ENCODE peak calls at places on chromosomes 7 and 10, in ten cellular contexts. One of them, this sample, is unnamed. For H3K9me3, the result is how much of the 10 kb centered on the place peaks cover.

GRCh38 chr7:92343719-92344118 is 97.9 kb downstream of the ANKIB1 start:
- DNase-seq in HepG2: no peak
- DNase-seq in RWPE2: no peak
- DNase-seq in uterus: no peak
- DNase-seq in ovary: no peak
- DNase-seq in AG04450: no peak
- DNase-seq in transverse colon: no peak
- DNase-seq in psoas muscle: no peak
- DNase-seq in kidney: no peak
- DNase-seq in lower lobe of right lung: no peak
- DNase-seq in this sample: no peak

GRCh38 chr10:80177781-80178636 is 27.3 kb downstream of the ANXA11 start:
- DNase-seq in HepG2: no peak
- DNase-seq in RWPE2: no peak
- DNase-seq in uterus: no peak
- DNase-seq in ovary: no peak
- DNase-seq in AG04450: no peak
- DNase-seq in transverse colon: no peak
- DNase-seq in psoas muscle: no peak
- DNase-seq in kidney: peak
- DNase-seq in lower lobe of right lung: no peak
- DNase-seq in this sample: no peak

GRCh38 chr10:121751191-121751760 is 153.0 kb upstream of the FGFR2 start:
- DNase-seq in HepG2: no peak
- DNase-seq in RWPE2: no peak
- DNase-seq in uterus: no peak
- DNase-seq in ovary: no peak
- DNase-seq in AG04450: no peak
- DNase-seq in transverse colon: no peak
- DNase-seq in psoas muscle: no peak
- DNase-seq in kidney: no peak
- DNase-seq in lower lobe of right lung: no peak
- DNase-seq in this sample: no peak

GRCh38 chr10:113026679-113027078 is 76.6 kb downstream of the TCF7L2 start:
- DNase-seq in HepG2: no peak
- DNase-seq in RWPE2: no peak
- DNase-seq in uterus: no peak
- DNase-seq in ovary: no peak
- DNase-seq in AG04450: peak
- DNase-seq in transverse colon: no peak
- DNase-seq in psoas muscle: no peak
- DNase-seq in kidney: no peak
- DNase-seq in lower lobe of right lung: no peak
- DNase-seq in this sample: no peak

GRCh38 chr7:110386006-110386405 is 704.9 kb upstream of the LRRN3 start:
- DNase-seq in HepG2: no peak
- DNase-seq in RWPE2: no peak
- DNase-seq in uterus: no peak
- DNase-seq in ovary: no peak
- DNase-seq in AG04450: no peak
- DNase-seq in transverse colon: no peak
- DNase-seq in psoas muscle: no peak
- DNase-seq in kidney: no peak
- DNase-seq in lower lobe of right lung: no peak
- DNase-seq in this sample: no peak

GRCh38 chr10:60099998-60100747 is 193.8 kb upstream of the CCDC6 start:
- DNase-seq in HepG2: peak
- DNase-seq in RWPE2: no peak
- DNase-seq in uterus: no peak
- DNase-seq in ovary: no peak
- DNase-seq in AG04450: peak
- DNase-seq in transverse colon: no peak
- DNase-seq in psoas muscle: no peak
- DNase-seq in kidney: no peak
- DNase-seq in lower lobe of right lung: no peak
- DNase-seq in this sample: no peak

GRCh38 chr10:520402-520787 is 169.1 kb downstream of the DIP2C start:
- DNase-seq in HepG2: no peak
- DNase-seq in RWPE2: no peak
- DNase-seq in uterus: peak
- DNase-seq in ovary: no peak
- DNase-seq in AG04450: no peak
- DNase-seq in transverse colon: no peak
- DNase-seq in psoas muscle: no peak
- DNase-seq in kidney: no peak
- DNase-seq in lower lobe of right lung: no peak
- DNase-seq in this sample: peak

GRCh38 chr7:30321992-30322637 is 37.7 kb downstream of the ZNRF2 start:
- DNase-seq in HepG2: no peak
- DNase-seq in RWPE2: no peak
- DNase-seq in uterus: peak
- DNase-seq in ovary: no peak
- DNase-seq in AG04450: no peak
- DNase-seq in transverse colon: no peak
- DNase-seq in psoas muscle: no peak
- DNase-seq in kidney: no peak
- DNase-seq in lower lobe of right lung: no peak
- DNase-seq in this sample: no peak

GRCh38 chr10:44618910-44619309 is 234.0 kb upstream of the CXCL12 start:
- DNase-seq in HepG2: no peak
- DNase-seq in RWPE2: no peak
- DNase-seq in uterus: no peak
- DNase-seq in ovary: no peak
- DNase-seq in AG04450: no peak
- DNase-seq in transverse colon: no peak
- DNase-seq in psoas muscle: no peak
- DNase-seq in kidney: no peak
- DNase-seq in lower lobe of right lung: no peak
- DNase-seq in this sample: no peak

GRCh38 chr7:158704524-158705233 is at the start of gene NCAPG2:
- DNase-seq in HepG2: peak
- DNase-seq in RWPE2: peak
- DNase-seq in uterus: peak
- DNase-seq in ovary: peak
- DNase-seq in AG04450: peak
- DNase-seq in transverse colon: peak
- DNase-seq in psoas muscle: peak
- DNase-seq in kidney: peak
- DNase-seq in lower lobe of right lung: peak
- DNase-seq in this sample: peak

GRCh38 chr7:157543791-157544190 is 207.0 kb downstream of the DNAJB6 start:
- DNase-seq in HepG2: no peak
- DNase-seq in RWPE2: peak
- DNase-seq in uterus: no peak
- DNase-seq in ovary: no peak
- DNase-seq in AG04450: no peak
- DNase-seq in transverse colon: no peak
- DNase-seq in psoas muscle: no peak
- DNase-seq in kidney: no peak
- DNase-seq in lower lobe of right lung: no peak
- DNase-seq in this sample: no peak
- H3K27ac ChIP-seq in HepG2: no peak
- H3K27ac ChIP-seq in RWPE2: no peak
- H3K27ac ChIP-seq in uterus: no peak
- H3K27ac ChIP-seq in ovary: no peak
- H3K27ac ChIP-seq in AG04450: no peak
- H3K27ac ChIP-seq in transverse colon: no peak
- H3K27ac ChIP-seq in psoas muscle: no peak
- H3K27ac ChIP-seq in kidney: no peak
- H3K27ac ChIP-seq in lower lobe of right lung: no peak
- H3K27ac ChIP-seq in this sample: no peak

GRCh38 chr7:128910569-128910945 is at the start of gene KCP:
- DNase-seq in HepG2: no peak
- DNase-seq in RWPE2: peak
- DNase-seq in uterus: no peak
- DNase-seq in ovary: no peak
- DNase-seq in AG04450: no peak
- DNase-seq in transverse colon: no peak
- DNase-seq in psoas muscle: no peak
- DNase-seq in kidney: peak
- DNase-seq in lower lobe of right lung: no peak
- DNase-seq in this sample: no peak
- H3K4me3 ChIP-seq in HepG2: peak
- H3K4me3 ChIP-seq in RWPE2: no peak
- H3K4me3 ChIP-seq in uterus: no peak
- H3K4me3 ChIP-seq in ovary: no peak
- H3K4me3 ChIP-seq in AG04450: peak
- H3K4me3 ChIP-seq in transverse colon: peak
- H3K4me3 ChIP-seq in psoas muscle: peak
- H3K4me3 ChIP-seq in kidney: peak
- H3K4me3 ChIP-seq in lower lobe of right lung: peak
- H3K4me3 ChIP-seq in this sample: no peak

DNA sequence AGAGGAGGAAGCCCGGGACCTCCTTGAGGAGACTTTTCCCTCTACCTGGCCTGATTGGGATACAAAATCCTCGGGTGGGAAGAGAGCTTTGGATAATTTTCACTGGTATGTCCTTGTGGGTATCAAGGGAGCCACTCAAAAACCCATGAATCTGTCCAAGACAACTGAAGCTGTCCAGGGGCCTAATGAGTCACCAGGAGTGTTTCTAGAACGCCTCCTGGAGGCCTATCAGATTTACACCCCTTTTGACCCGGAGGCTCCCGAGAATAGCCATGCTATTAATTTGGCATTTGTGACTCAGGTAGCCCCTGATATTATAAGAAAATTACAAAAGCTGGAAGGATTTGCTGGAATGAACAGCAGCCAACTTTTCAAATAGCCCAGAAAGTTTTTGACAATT is 38.6 kb downstream of the ZNF25 start:
- DNase-seq in HepG2: no peak
- DNase-seq in RWPE2: no peak
- DNase-seq in uterus: no peak
- DNase-seq in ovary: no peak
- DNase-seq in AG04450: no peak
- DNase-seq in transverse colon: no peak
- DNase-seq in psoas muscle: no peak
- DNase-seq in kidney: no peak
- DNase-seq in lower lobe of right lung: no peak
- DNase-seq in this sample: no peak
- H3K9me3 ChIP-seq in HepG2: under half
- H3K9me3 ChIP-seq in RWPE2: under half
- H3K9me3 ChIP-seq in uterus: under half
- H3K9me3 ChIP-seq in ovary: under half
- H3K9me3 ChIP-seq in AG04450: under half
- H3K9me3 ChIP-seq in transverse colon: under half
- H3K9me3 ChIP-seq in psoas muscle: under half
- H3K9me3 ChIP-seq in kidney: under half
- H3K9me3 ChIP-seq in lower lobe of right lung: under half
- H3K9me3 ChIP-seq in this sample: under half

GRCh38 chr7:31408120-31408729 is 67.7 kb upstream of the NEUROD6 start:
- DNase-seq in HepG2: no peak
- DNase-seq in RWPE2: no peak
- DNase-seq in uterus: no peak
- DNase-seq in ovary: no peak
- DNase-seq in AG04450: no peak
- DNase-seq in transverse colon: no peak
- DNase-seq in psoas muscle: no peak
- DNase-seq in kidney: no peak
- DNase-seq in lower lobe of right lung: no peak
- DNase-seq in this sample: no peak
- H3K27ac ChIP-seq in HepG2: no peak
- H3K27ac ChIP-seq in RWPE2: peak
- H3K27ac ChIP-seq in uterus: no peak
- H3K27ac ChIP-seq in ovary: no peak
- H3K27ac ChIP-seq in AG04450: no peak
- H3K27ac ChIP-seq in transverse colon: no peak
- H3K27ac ChIP-seq in psoas muscle: no peak
- H3K27ac ChIP-seq in kidney: no peak
- H3K27ac ChIP-seq in lower lobe of right lung: no peak
- H3K27ac ChIP-seq in this sample: no peak

GRCh38 chr7:100085515-100085914 is 3.3 kb upstream of the COPS6 start:
- DNase-seq in HepG2: no peak
- DNase-seq in RWPE2: no peak
- DNase-seq in uterus: no peak
- DNase-seq in ovary: no peak
- DNase-seq in AG04450: no peak
- DNase-seq in transverse colon: no peak
- DNase-seq in psoas muscle: no peak
- DNase-seq in kidney: no peak
- DNase-seq in lower lobe of right lung: no peak
- DNase-seq in this sample: no peak

GRCh38 chr7:100081535-100082102 is at the start of gene ZNF3:
- DNase-seq in HepG2: peak
- DNase-seq in RWPE2: peak
- DNase-seq in uterus: peak
- DNase-seq in ovary: peak
- DNase-seq in AG04450: peak
- DNase-seq in transverse colon: peak
- DNase-seq in psoas muscle: peak
- DNase-seq in kidney: peak
- DNase-seq in lower lobe of right lung: peak
- DNase-seq in this sample: peak

GRCh38 chr7:100080895-100081534 is 508 bp downstream of the ZNF3 start:
- DNase-seq in HepG2: peak
- DNase-seq in RWPE2: no peak
- DNase-seq in uterus: no peak
- DNase-seq in ovary: no peak
- DNase-seq in AG04450: no peak
- DNase-seq in transverse colon: no peak
- DNase-seq in psoas muscle: no peak
- DNase-seq in kidney: no peak
- DNase-seq in lower lobe of right lung: no peak
- DNase-seq in this sample: peak

GRCh38 chr7:100079024-100079560 is 2.4 kb downstream of the ZNF3 start:
- DNase-seq in HepG2: peak
- DNase-seq in RWPE2: no peak
- DNase-seq in uterus: no peak
- DNase-seq in ovary: no peak
- DNase-seq in AG04450: no peak
- DNase-seq in transverse colon: peak
- DNase-seq in psoas muscle: no peak
- DNase-seq in kidney: no peak
- DNase-seq in lower lobe of right lung: no peak
- DNase-seq in this sample: no peak

DNA sequence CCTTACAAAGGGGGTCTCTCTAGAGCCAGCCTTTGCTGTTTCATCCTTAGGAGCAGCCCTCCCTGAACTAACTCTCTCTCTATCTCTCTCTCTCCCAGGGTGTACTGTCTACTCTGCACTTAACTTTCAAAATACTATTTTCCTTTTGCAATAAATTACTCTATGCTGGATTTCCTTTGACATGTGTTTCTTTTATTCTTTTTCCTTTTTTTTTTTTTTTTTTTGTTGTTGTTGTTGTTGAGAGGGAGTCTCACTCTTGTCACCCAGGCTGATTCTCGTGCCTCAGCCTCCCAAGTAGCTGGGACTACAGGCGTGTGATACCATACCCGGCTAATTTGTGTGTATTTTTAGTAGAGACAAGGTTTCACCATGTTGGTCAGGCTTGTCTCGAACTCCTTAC is 1.5 kb upstream of the ZNF3 start:
- DNase-seq in HepG2: no peak
- DNase-seq in RWPE2: no peak
- DNase-seq in uterus: no peak
- DNase-seq in ovary: no peak
- DNase-seq in AG04450: no peak
- DNase-seq in transverse colon: no peak
- DNase-seq in psoas muscle: no peak
- DNase-seq in kidney: no peak
- DNase-seq in lower lobe of right lung: no peak
- DNase-seq in this sample: no peak
- H3K4me3 ChIP-seq in HepG2: no peak
- H3K4me3 ChIP-seq in RWPE2: no peak
- H3K4me3 ChIP-seq in uterus: no peak
- H3K4me3 ChIP-seq in ovary: no peak
- H3K4me3 ChIP-seq in AG04450: no peak
- H3K4me3 ChIP-seq in transverse colon: no peak
- H3K4me3 ChIP-seq in psoas muscle: no peak
- H3K4me3 ChIP-seq in kidney: no peak
- H3K4me3 ChIP-seq in lower lobe of right lung: no peak
- H3K4me3 ChIP-seq in this sample: no peak